ENCODE peak calls at places on chromosome 12, in four cellular contexts. One of them, this sample, is unnamed.
A peak's percentile ranks its signal among the peaks of the same experiment; 100 is the strongest.

GRCh38 chr12:32305163-32305562 is 94.2 kb upstream of the FGD4 start:
- DNase-seq in cardiac muscle cell: no peak
- DNase-seq in left ventricle myocardium inferior: no peak
- DNase-seq in right lobe of liver: no peak
- DNase-seq in this sample: no peak

GRCh38 chr12:1377117-1377516 is 217.3 kb downstream of the FBXL14 start:
- DNase-seq in cardiac muscle cell: no peak
- DNase-seq in left ventricle myocardium inferior: no peak
- DNase-seq in right lobe of liver: no peak
- DNase-seq in this sample: no peak

GRCh38 chr12:93778306-93778705 is 101.1 kb downstream of the CRADD start:
- DNase-seq in cardiac muscle cell: no peak
- DNase-seq in left ventricle myocardium inferior: peak; percentile 60
- DNase-seq in right lobe of liver: no peak
- DNase-seq in this sample: no peak

GRCh38 chr12:69388371-69388770 is 28.8 kb downstream of the YEATS4 start:
- DNase-seq in cardiac muscle cell: peak; percentile 36
- DNase-seq in left ventricle myocardium inferior: no peak
- DNase-seq in right lobe of liver: no peak
- DNase-seq in this sample: no peak

GRCh38 chr12:4821000-4821399 is 88.7 kb upstream of the KCNA1 start:
- DNase-seq in cardiac muscle cell: no peak
- DNase-seq in left ventricle myocardium inferior: no peak
- DNase-seq in right lobe of liver: no peak
- DNase-seq in this sample: no peak

GRCh38 chr12:121537814-121538698 is 42.8 kb downstream of the KDM2B start:
- DNase-seq in cardiac muscle cell: peak; percentile 52
- DNase-seq in left ventricle myocardium inferior: no peak
- DNase-seq in right lobe of liver: peak; percentile 40
- DNase-seq in this sample: peak; percentile 20

GRCh38 chr12:123223241-123223668 is 9.7 kb downstream of the MPHOSPH9 start:
- DNase-seq in cardiac muscle cell: no peak
- DNase-seq in left ventricle myocardium inferior: no peak
- DNase-seq in right lobe of liver: no peak
- DNase-seq in this sample: no peak

GRCh38 chr12:40105265-40105514 is 691 bp downstream of the SLC2A13 start:
- DNase-seq in cardiac muscle cell: no peak
- DNase-seq in left ventricle myocardium inferior: peak; percentile 61
- DNase-seq in right lobe of liver: peak; percentile 70
- DNase-seq in this sample: no peak

DNA sequence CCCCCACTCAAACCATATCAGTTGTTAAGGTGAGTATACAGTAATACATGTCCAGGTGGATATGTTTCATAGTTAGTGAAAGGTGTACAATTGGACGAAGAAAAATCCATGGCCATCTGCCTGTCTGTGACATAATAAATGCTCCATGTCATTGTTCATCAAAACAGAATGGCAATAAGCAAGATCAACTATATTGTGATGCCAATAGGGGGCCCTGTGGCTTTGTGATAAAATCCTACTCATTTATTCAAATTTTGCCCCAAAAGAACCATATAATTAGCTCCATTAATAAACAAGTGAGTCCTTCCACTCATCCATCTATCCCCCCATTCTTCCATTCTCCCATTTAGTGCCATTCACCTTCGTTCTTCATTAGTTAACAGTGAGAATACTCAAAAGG is 102.0 kb downstream of the MGST1 start:
- DNase-seq in cardiac muscle cell: no peak
- DNase-seq in left ventricle myocardium inferior: no peak
- DNase-seq in right lobe of liver: no peak
- DNase-seq in this sample: no peak
- TF ChIP-seq CTCF in cardiac muscle cell: peak; percentile 6
- TF ChIP-seq CTCF in left ventricle myocardium inferior: no peak
- TF ChIP-seq CTCF in right lobe of liver: no peak
- TF ChIP-seq CTCF in this sample: no peak

GRCh38 chr12:78584695-78585094 is 279.9 kb upstream of the SYT1 start:
- DNase-seq in cardiac muscle cell: no peak
- DNase-seq in left ventricle myocardium inferior: no peak
- DNase-seq in right lobe of liver: no peak
- DNase-seq in this sample: no peak
- TF ChIP-seq CTCF in cardiac muscle cell: peak; percentile 21
- TF ChIP-seq CTCF in left ventricle myocardium inferior: no peak
- TF ChIP-seq CTCF in right lobe of liver: peak; percentile 50
- TF ChIP-seq CTCF in this sample: peak; percentile 39

DNA sequence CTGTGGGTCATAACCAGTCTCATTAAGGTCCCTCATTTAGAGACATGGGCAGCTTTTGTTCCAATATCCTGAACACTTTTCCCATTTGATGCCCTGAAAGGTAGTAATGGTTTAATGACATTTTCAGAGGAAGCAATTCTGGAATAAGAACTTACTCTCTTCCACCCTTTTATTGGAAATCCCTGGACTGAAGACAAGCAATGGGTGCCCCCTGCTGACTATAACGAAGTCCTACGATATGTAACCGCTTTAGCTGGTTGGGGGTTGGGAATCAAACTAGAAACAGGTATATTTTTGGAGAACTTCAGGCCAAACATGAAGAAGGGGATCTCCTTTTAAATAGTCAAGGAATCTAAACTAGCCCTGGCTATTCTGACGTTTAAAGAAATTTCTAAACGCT is 20.5 kb downstream of the SARNP start:
- DNase-seq in cardiac muscle cell: peak; percentile 76
- DNase-seq in left ventricle myocardium inferior: no peak
- DNase-seq in right lobe of liver: no peak
- DNase-seq in this sample: no peak
- TF ChIP-seq CTCF in cardiac muscle cell: peak; percentile 67
- TF ChIP-seq CTCF in left ventricle myocardium inferior: peak; percentile 62
- TF ChIP-seq CTCF in right lobe of liver: peak; percentile 42
- TF ChIP-seq CTCF in this sample: peak; percentile 71

GRCh38 chr12:48454675-48455074 is 17.7 kb upstream of the ANP32D start:
- DNase-seq in cardiac muscle cell: no peak
- DNase-seq in left ventricle myocardium inferior: no peak
- DNase-seq in right lobe of liver: no peak
- DNase-seq in this sample: no peak
- TF ChIP-seq CTCF in cardiac muscle cell: peak; percentile 58
- TF ChIP-seq CTCF in left ventricle myocardium inferior: peak; percentile 70
- TF ChIP-seq CTCF in right lobe of liver: peak; percentile 33
- TF ChIP-seq CTCF in this sample: peak; percentile 33

GRCh38 chr12:12474931-12475485 is 87.7 kb downstream of the DUSP16 start:
- DNase-seq in cardiac muscle cell: no peak
- DNase-seq in left ventricle myocardium inferior: no peak
- DNase-seq in right lobe of liver: no peak
- DNase-seq in this sample: no peak
- TF ChIP-seq CTCF in cardiac muscle cell: no peak
- TF ChIP-seq CTCF in left ventricle myocardium inferior: no peak
- TF ChIP-seq CTCF in right lobe of liver: no peak
- TF ChIP-seq CTCF in this sample: no peak

This sample was measured in progenitor cell of endocrine pancreas.